ENCODE peak calls at places on chromosomes 3 and 15, in nine cellular contexts. W, O, K, Q, B, D, X, V and E are unnamed samples.

GRCh38 chr3:140342668-140343067 is 335.2 kb upstream of the TRIM42 start:
- DNase-seq in W (no peak), O (no peak), K (no peak), Q (no peak), B (no peak), D (no peak), X (no peak), V (no peak), E (no peak)

GRCh38 chr3:165640970-165641369 is 196.3 kb downstream of the BCHE start:
- DNase-seq in W (no peak), O (no peak), K (no peak), Q (no peak), B (no peak), D (no peak), X (no peak), V (no peak), E (no peak)

GRCh38 chr3:184602406-184603155 is 41.0 kb downstream of the EPHB3 start:
- DNase-seq in W (no peak), O (peak), K (no peak), Q (no peak), B (no peak), D (no peak), X (peak), V (no peak), E (no peak)

GRCh38 chr15:76151599-76151974 is 91.8 kb downstream of the TMEM266 start:
- DNase-seq in W (no peak), O (no peak), K (no peak), Q (no peak), B (no peak), D (no peak), X (no peak), V (no peak), E (no peak)

GRCh38 chr15:64264511-64264910 is 91.5 kb downstream of the CSNK1G1 start:
- DNase-seq in W (no peak), O (no peak), K (no peak), Q (no peak), B (no peak), D (no peak), X (no peak), V (no peak), E (no peak)

GRCh38 chr15:71011503-71012155 is 103.6 kb upstream of the THSD4 start:
- DNase-seq in W (peak), O (no peak), K (peak), Q (peak), B (peak), D (no peak), X (no peak), V (no peak), E (no peak)

GRCh38 chr15:101063891-101064794 is 145.0 kb downstream of the LRRK1 start:
- DNase-seq in W (no peak), O (peak), K (peak), Q (no peak), B (no peak), D (no peak), X (peak), V (peak), E (peak)

GRCh38 chr15:49045691-49046112 is 544 bp downstream of the SECISBP2L start:
- DNase-seq in W (peak), O (no peak), K (peak), Q (no peak), B (peak), D (peak), X (no peak), V (no peak), E (no peak)

GRCh38 chr3:101143002-101143401 is 149.8 kb upstream of the ABI3BP start:
- DNase-seq in W (no peak), O (no peak), K (no peak), Q (no peak), B (no peak), D (no peak), X (no peak), V (no peak), E (no peak)

GRCh38 chr3:179233043-179233442 is 17.9 kb downstream of the KCNMB3 start:
- DNase-seq in W (no peak), O (no peak), K (no peak), Q (no peak), B (no peak), D (no peak), X (no peak), V (no peak), E (no peak)

GRCh38 chr15:85667491-85668424 is 127.0 kb downstream of the KLHL25 start:
- DNase-seq in W (peak), O (no peak), K (peak), Q (peak), B (peak), D (no peak), X (no peak), V (no peak), E (no peak)

GRCh38 chr3:71652786-71653419 is 69.4 kb upstream of the FOXP1 start:
- DNase-seq in W (peak), O (no peak), K (peak), Q (peak), B (peak), D (peak), X (no peak), V (no peak), E (no peak)

GRCh38 chr15:101318810-101319200 is 23.8 kb upstream of the SNRPA1 start:
- DNase-seq in W (no peak), O (no peak), K (no peak), Q (no peak), B (no peak), D (no peak), X (no peak), V (no peak), E (no peak)

GRCh38 chr15:72532991-72533601 is 59.0 kb downstream of the ARIH1 start:
- DNase-seq in W (peak), O (no peak), K (no peak), Q (no peak), B (no peak), D (no peak), X (no peak), V (no peak), E (no peak)

GRCh38 chr15:89368566-89369223 is 34.1 kb upstream of the POLG start:
- DNase-seq in W (no peak), O (no peak), K (no peak), Q (no peak), B (no peak), D (no peak), X (no peak), V (peak), E (no peak)

GRCh38 chr15:45377630-45378148 is 655 bp downstream of the GATM start:
- DNase-seq in W (peak), O (peak), K (no peak), Q (no peak), B (no peak), D (peak), X (peak), V (peak), E (no peak)

GRCh38 chr3:160402249-160403027 is 3.0 kb downstream of the SMC4 start:
- DNase-seq in W (no peak), O (no peak), K (peak), Q (no peak), B (no peak), D (no peak), X (no peak), V (no peak), E (no peak)

GRCh38 chr3:4163006-4163405 is 140.2 kb upstream of the SETMAR start:
- DNase-seq in W (no peak), O (no peak), K (no peak), Q (no peak), B (no peak), D (no peak), X (no peak), V (no peak), E (no peak)

GRCh38 chr3:14377838-14378169 is 24.6 kb upstream of the SLC6A6 start:
- DNase-seq in W (peak), O (peak), K (no peak), Q (no peak), B (no peak), D (no peak), X (no peak), V (no peak), E (no peak)

GRCh38 chr3:141959921-141960554 is 83.6 kb downstream of the ATP1B3 start:
- DNase-seq in W (no peak), O (no peak), K (peak), Q (peak), B (peak), D (no peak), X (no peak), V (no peak), E (no peak)

GRCh38 chr15:68644088-68644904 is 65.5 kb downstream of the CORO2B start:
- DNase-seq in W (no peak), O (no peak), K (peak), Q (peak), B (peak), D (no peak), X (peak), V (no peak), E (no peak)

GRCh38 chr3:184505053-184505452 is 56.5 kb upstream of the EPHB3 start:
- DNase-seq in W (no peak), O (no peak), K (no peak), Q (peak), B (no peak), D (no peak), X (no peak), V (no peak), E (no peak)

GRCh38 chr3:66485291-66485968 is 15.4 kb downstream of the LRIG1 start:
- DNase-seq in W (no peak), O (no peak), K (peak), Q (no peak), B (peak), D (no peak), X (no peak), V (no peak), E (no peak)

GRCh38 chr3:119817964-119818363 is 36.1 kb downstream of the NR1I2 start:
- DNase-seq in W (no peak), O (no peak), K (no peak), Q (no peak), B (no peak), D (no peak), X (no peak), V (no peak), E (no peak)
- TF ChIP-seq CTCF in W (no peak), O (no peak), K (no peak), Q (no peak), B (no peak), D (no peak), X (no peak), V (no peak), E (no peak)

GRCh38 chr15:52217186-52217585 is 26.0 kb upstream of the GNB5 start:
- DNase-seq in W (peak), O (no peak), K (no peak), Q (no peak), B (no peak), D (peak), X (no peak), V (no peak), E (no peak)
- TF ChIP-seq CTCF in W (peak), O (no peak), K (no peak), Q (no peak), B (peak), D (no peak), X (no peak), V (no peak), E (no peak)

DNA sequence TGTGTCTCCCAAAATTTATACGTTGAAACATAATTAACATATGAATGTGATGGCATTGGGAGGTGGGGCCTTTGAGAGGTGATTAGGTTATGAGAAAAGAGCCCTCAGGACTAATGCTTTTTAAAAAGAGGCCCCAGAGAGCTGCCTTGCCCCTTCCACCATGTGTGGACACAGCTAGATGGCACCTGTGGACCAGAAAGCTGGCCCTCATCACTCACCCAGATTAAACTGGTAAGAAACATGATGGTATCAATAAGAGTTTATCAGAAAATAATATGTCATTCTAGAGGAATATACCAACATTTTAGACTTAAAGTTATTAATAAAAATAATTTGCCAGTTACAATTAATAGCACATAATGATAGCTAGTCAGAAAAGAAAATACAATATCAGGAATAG is 25.2 kb upstream of the FAN1 start:
- DNase-seq in W (no peak), O (no peak), K (no peak), Q (no peak), B (no peak), D (no peak), X (no peak), V (no peak), E (no peak)
- TF ChIP-seq CTCF in W (no peak), O (no peak), K (no peak), Q (no peak), B (no peak), D (no peak), X (no peak), V (no peak), E (no peak)

DNA sequence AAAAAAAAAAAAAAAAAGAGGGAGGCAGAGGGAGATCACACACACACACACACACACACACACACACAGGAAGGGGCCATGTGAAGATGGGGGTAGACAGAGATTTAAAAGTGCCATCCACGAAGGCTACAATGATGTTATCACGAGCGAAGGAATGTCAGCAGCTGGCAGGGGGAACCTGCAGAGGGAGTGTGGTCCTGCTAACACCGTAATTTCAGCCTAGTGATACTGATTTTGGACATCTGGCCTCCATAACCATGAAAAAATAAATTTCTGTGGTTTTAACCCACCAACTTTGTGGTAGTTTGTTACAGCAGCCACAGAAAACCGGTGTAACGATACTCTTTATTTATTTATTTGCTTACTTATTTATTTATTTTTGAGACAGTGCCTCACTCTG is 76.0 kb downstream of the TMCO5A start:
- DNase-seq in W (no peak), O (no peak), K (peak), Q (no peak), B (no peak), D (no peak), X (no peak), V (no peak), E (no peak)
- TF ChIP-seq CTCF in W (no peak), O (no peak), K (peak), Q (peak), B (no peak), D (no peak), X (no peak), V (no peak), E (no peak)

GRCh38 chr3:54889731-54890130 is 38.1 kb downstream of the LRTM1 start:
- DNase-seq in W (no peak), O (no peak), K (no peak), Q (no peak), B (no peak), D (no peak), X (no peak), V (no peak), E (no peak)

GRCh38 chr3:54888873-54889272 is 39.0 kb downstream of the LRTM1 start:
- DNase-seq in W (no peak), O (no peak), K (peak), Q (no peak), B (no peak), D (no peak), X (no peak), V (no peak), E (no peak)

GRCh38 chr3:54888162-54888561 is 39.7 kb downstream of the LRTM1 start:
- DNase-seq in W (no peak), O (no peak), K (no peak), Q (no peak), B (no peak), D (no peak), X (no peak), V (no peak), E (no peak)

GRCh38 chr3:54892168-54892567 is 35.7 kb downstream of the LRTM1 start:
- DNase-seq in W (no peak), O (no peak), K (no peak), Q (no peak), B (no peak), D (no peak), X (no peak), V (no peak), E (no peak)

GRCh38 chr3:54891540-54891897 is 36.3 kb downstream of the LRTM1 start:
- DNase-seq in W (peak), O (peak), K (peak), Q (peak), B (peak), D (no peak), X (peak), V (peak), E (no peak)
- TF ChIP-seq CTCF in W (no peak), O (peak), K (peak), Q (peak), B (peak), D (no peak), X (peak), V (peak), E (no peak)

DNA sequence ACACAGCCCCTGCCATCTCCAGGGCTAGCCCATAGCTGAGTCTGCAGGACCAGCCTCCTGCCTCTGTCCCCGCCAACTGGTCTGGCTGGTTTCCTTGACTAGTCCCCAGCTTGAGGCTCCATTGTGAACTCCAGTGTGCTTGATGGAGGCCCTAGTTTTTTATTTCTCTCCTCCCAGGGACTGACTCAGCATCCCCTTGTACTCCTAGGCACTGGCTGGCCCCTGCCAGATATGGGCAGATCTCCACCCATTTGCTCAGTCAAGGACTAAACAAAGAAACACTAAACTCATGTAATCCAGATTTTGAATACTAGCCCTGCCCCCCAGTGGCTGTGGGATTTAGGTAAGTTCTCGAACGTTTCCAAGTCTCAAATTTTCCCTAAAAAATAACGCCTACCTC is 415.4 kb upstream of the RORA start:
- DNase-seq in W (no peak), O (no peak), K (no peak), Q (no peak), B (no peak), D (no peak), X (no peak), V (no peak), E (no peak)
- TF ChIP-seq CTCF in W (no peak), O (no peak), K (no peak), Q (no peak), B (no peak), D (no peak), X (no peak), V (no peak), E (no peak)